ENCODE peak calls at places on chromosomes 6 and 20, in ten cellular contexts. L is tibial artery, G is cardiac fibroblast, I is HFF-Myc, Q is bronchial epithelial cell, B is hepatocyte, T is fibroblast of pulmonary artery, Y is stomach, D is ovary, E is upper lobe of right lung. M is an unnamed sample.

GRCh38 chr20:13649548-13649947 is 10.8 kb upstream of the TASP1 start:
- DNase-seq in L (no peak), G (no peak), I (peak), Q (no peak), B (peak), T (no peak), Y (no peak), D (peak), E (no peak), M (no peak)

GRCh38 chr6:558959-559358 is 97.9 kb downstream of the HUS1B start:
- DNase-seq in L (no peak), G (no peak), I (no peak), Q (no peak), B (no peak), T (no peak), Y (no peak), D (no peak), E (no peak), M (no peak)

GRCh38 chr6:139925894-139926641 is 551.6 kb upstream of the CITED2 start:
- DNase-seq in L (peak), G (peak), I (no peak), Q (no peak), B (peak), T (peak), Y (no peak), D (no peak), E (no peak), M (no peak)

GRCh38 chr6:46465294-46466165 is 25.7 kb downstream of the RCAN2 start:
- DNase-seq in L (no peak), G (peak), I (no peak), Q (peak), B (no peak), T (no peak), Y (no peak), D (no peak), E (no peak), M (no peak)

GRCh38 chr20:59680852-59681251 is 76.5 kb downstream of the PHACTR3 start:
- DNase-seq in L (no peak), G (no peak), I (no peak), Q (no peak), B (no peak), T (no peak), Y (no peak), D (no peak), E (no peak), M (no peak)

GRCh38 chr6:35544748-35545361 is 32.2 kb upstream of the TULP1 start:
- DNase-seq in L (peak), G (no peak), I (no peak), Q (peak), B (no peak), T (no peak), Y (no peak), D (no peak), E (no peak), M (no peak)

GRCh38 chr20:37345339-37346231 is at the start of gene SRC:
- DNase-seq in L (peak), G (peak), I (no peak), Q (peak), B (peak), T (peak), Y (peak), D (peak), E (peak), M (peak)

GRCh38 chr20:62132421-62132820 is 10.1 kb downstream of the LSM14B start:
- DNase-seq in L (no peak), G (no peak), I (no peak), Q (no peak), B (no peak), T (no peak), Y (no peak), D (no peak), E (no peak), M (no peak)

GRCh38 chr20:24033151-24033550 is 44.6 kb upstream of the GGTLC1 start:
- DNase-seq in L (no peak), G (no peak), I (no peak), Q (no peak), B (no peak), T (no peak), Y (no peak), D (no peak), E (no peak), M (no peak)

GRCh38 chr20:47950103-47950502 is 164.8 kb upstream of the SULF2 start:
- DNase-seq in L (no peak), G (peak), I (no peak), Q (peak), B (peak), T (peak), Y (no peak), D (no peak), E (no peak), M (no peak)

GRCh38 chr6:148771896-148772554 is 25.2 kb downstream of the UST start:
- DNase-seq in L (no peak), G (no peak), I (no peak), Q (no peak), B (no peak), T (no peak), Y (no peak), D (no peak), E (no peak), M (no peak)

GRCh38 chr6:141133836-141134235 is 998.9 kb upstream of the GJE1 start:
- DNase-seq in L (no peak), G (no peak), I (no peak), Q (no peak), B (no peak), T (peak), Y (no peak), D (no peak), E (no peak), M (no peak)

GRCh38 chr6:105794263-105794662 is 291.9 kb upstream of the PRDM1 start:
- DNase-seq in L (peak), G (no peak), I (no peak), Q (no peak), B (peak), T (no peak), Y (peak), D (peak), E (peak), M (no peak)

GRCh38 chr6:157461000-157461915 is 80.3 kb downstream of the ZDHHC14 start:
- DNase-seq in L (no peak), G (peak), I (no peak), Q (no peak), B (peak), T (peak), Y (no peak), D (no peak), E (no peak), M (peak)

GRCh38 chr6:34174846-34175399 is 29.0 kb upstream of the GRM4 start:
- DNase-seq in L (no peak), G (no peak), I (no peak), Q (no peak), B (no peak), T (no peak), Y (peak), D (no peak), E (peak), M (no peak)

GRCh38 chr6:105817370-105817769 is 268.8 kb upstream of the PRDM1 start:
- DNase-seq in L (no peak), G (no peak), I (no peak), Q (no peak), B (no peak), T (no peak), Y (no peak), D (no peak), E (no peak), M (peak)

GRCh38 chr6:64477311-64477850 is 841.8 kb downstream of the PHF3 start:
- DNase-seq in L (no peak), G (peak), I (no peak), Q (no peak), B (no peak), T (peak), Y (no peak), D (no peak), E (no peak), M (no peak)

GRCh38 chr20:33076662-33077398 is 2.6 kb upstream of the BPIFB4 start:
- DNase-seq in L (no peak), G (peak), I (no peak), Q (peak), B (peak), T (no peak), Y (no peak), D (no peak), E (no peak), M (no peak)

GRCh38 chr20:61120595-61121515 is 131.2 kb upstream of the CDH4 start:
- DNase-seq in L (no peak), G (peak), I (peak), Q (peak), B (peak), T (peak), Y (no peak), D (no peak), E (peak), M (no peak)

GRCh38 chr6:127690092-127690491 is 113.1 kb downstream of the C6orf58 start:
- DNase-seq in L (no peak), G (peak), I (peak), Q (peak), B (peak), T (peak), Y (no peak), D (no peak), E (no peak), M (no peak)
- H3K4me3 ChIP-seq in L (no peak), G (no peak), I (no peak), Q (no peak), B (no peak), T (no peak), Y (no peak), D (no peak), E (no peak), M (no peak)

DNA sequence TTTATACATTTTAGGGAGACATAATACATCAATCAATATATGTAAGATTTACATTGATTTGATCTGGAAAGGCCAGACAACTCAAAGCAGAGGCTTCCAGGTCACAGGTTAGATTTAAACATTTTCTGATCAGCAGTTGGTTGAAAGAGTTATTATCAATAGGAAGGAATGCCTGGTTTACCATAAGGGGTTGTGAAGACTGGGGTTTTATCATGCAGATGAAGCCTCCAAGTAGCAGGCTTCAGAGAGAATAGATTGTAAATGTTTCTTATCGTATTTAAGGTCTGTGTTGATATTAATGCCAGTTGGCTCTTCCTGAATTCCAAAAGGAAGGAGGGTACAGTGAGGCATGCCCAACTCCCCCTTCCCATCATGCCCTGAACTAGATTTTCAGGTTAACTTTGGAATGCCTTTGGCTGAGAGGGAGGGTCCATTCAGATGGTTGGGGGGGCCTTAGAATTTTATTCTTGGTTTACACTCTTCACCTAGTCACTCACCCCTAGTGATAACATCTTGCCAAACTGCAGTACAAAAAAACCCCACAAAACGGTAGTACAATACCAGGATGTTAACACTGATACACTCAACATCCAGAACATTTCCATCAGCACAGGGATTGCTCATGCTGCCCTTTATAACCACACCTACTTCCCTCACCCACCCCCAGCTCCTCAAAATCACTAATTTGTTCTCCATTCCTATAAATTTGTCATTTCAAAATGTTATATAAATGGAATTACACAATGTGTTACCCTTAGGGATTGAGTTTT is 259.6 kb upstream of the PLN start:
- DNase-seq in L (no peak), G (peak), I (no peak), Q (peak), B (no peak), T (peak), Y (no peak), D (no peak), E (no peak), M (no peak)
- TF ChIP-seq CTCF in L (peak), G (peak), I (peak), Q (no peak), B (no peak), T (peak), Y (no peak), D (no peak), E (peak), M (peak)

DNA sequence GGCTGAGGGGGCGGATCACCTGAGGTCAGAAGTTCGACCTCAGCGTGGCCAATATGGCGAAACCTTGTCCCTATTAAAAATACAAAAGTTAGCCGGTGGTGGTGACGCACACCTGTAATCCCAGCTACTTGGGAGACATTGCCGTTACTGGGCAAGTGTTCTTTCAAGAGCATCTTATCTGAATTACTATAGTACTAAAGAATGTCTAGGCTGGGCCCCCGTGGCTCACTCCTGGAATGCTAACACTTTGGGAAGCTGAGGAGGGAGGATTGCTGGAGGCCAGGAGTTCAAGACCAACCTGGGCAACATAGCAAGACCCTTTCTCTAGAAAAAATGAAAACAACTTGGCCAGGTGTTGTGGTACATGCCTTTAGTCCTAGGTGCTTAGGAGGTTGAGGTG is 859 bp upstream of the ZFP57 start:
- DNase-seq in L (no peak), G (no peak), I (no peak), Q (no peak), B (no peak), T (peak), Y (no peak), D (no peak), E (no peak), M (no peak)
- H3K4me3 ChIP-seq in L (no peak), G (no peak), I (no peak), Q (no peak), B (no peak), T (no peak), Y (no peak), D (no peak), E (no peak), M (no peak)

DNA sequence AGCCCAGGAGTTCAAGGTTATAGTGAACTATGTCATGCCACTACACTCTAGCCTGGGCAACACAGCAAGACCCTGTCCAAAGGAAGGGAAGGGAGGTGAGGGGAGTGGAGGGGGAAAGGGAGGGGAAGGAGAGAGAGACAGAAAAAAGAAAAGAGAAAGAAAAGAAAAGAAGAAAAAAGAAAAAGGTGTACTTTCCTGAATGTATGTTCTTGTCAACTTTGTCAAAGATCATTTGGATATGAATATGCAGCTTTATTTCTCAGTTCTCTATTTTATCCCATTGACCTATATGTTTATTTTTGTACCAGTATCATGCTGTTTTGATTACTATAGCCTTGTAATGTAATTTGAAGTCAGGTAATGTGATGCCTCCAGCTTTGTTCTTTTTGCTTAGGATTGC is 30.9 kb upstream of the FKBP1C start:
- DNase-seq in L (no peak), G (no peak), I (no peak), Q (no peak), B (no peak), T (no peak), Y (no peak), D (no peak), E (no peak), M (no peak)
- TF ChIP-seq CTCF in L (no peak), G (no peak), I (no peak), Q (no peak), B (no peak), T (no peak), Y (no peak), D (no peak), E (no peak), M (no peak)

GRCh38 chr6:52993461-52993860 is 1.6 kb downstream of the GSTA4 start:
- DNase-seq in L (no peak), G (peak), I (no peak), Q (no peak), B (no peak), T (no peak), Y (no peak), D (no peak), E (no peak), M (no peak)

GRCh38 chr6:52998603-52999002 is 3.5 kb upstream of the GSTA4 start:
- DNase-seq in L (no peak), G (no peak), I (no peak), Q (no peak), B (no peak), T (no peak), Y (no peak), D (no peak), E (no peak), M (no peak)

GRCh38 chr6:52994031-52994788 is 874 bp downstream of the GSTA4 start:
- DNase-seq in L (peak), G (peak), I (no peak), Q (peak), B (peak), T (peak), Y (no peak), D (peak), E (no peak), M (no peak)

GRCh38 chr6:52994789-52995078 is 350 bp downstream of the GSTA4 start:
- DNase-seq in L (peak), G (no peak), I (no peak), Q (no peak), B (peak), T (peak), Y (peak), D (peak), E (peak), M (peak)

GRCh38 chr6:52995913-52996685 is 1.0 kb upstream of the GSTA4 start:
- DNase-seq in L (peak), G (peak), I (peak), Q (peak), B (peak), T (peak), Y (no peak), D (peak), E (no peak), M (peak)
- H3K4me3 ChIP-seq in L (peak), G (peak), I (peak), Q (no peak), B (peak), T (peak), Y (peak), D (peak), E (peak), M (peak)

GRCh38 chr6:48447251-48447650 is 336.3 kb upstream of the PTCHD4 start:
- DNase-seq in L (no peak), G (peak), I (no peak), Q (peak), B (no peak), T (no peak), Y (no peak), D (no peak), E (no peak), M (no peak)

DNA sequence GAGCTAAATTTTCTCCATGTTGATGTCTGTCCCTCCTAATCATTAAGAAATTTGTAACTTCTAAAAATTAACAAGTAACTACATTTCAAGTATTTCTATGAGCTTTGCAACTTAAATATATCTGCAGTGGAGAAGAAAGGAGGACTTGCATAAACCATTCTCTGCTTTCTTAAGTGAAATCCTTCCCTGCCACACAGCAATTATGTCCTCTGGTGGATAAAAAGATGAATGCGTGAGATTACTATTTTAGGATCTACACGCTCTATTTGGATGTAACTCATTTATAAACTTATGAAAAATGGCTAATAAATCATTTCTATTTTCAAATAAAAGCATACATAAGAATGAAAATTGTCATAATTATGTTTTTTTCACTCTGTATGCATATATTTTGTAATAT is 338.0 kb upstream of the PTCHD4 start:
- DNase-seq in L (no peak), G (peak), I (no peak), Q (peak), B (no peak), T (no peak), Y (no peak), D (no peak), E (no peak), M (no peak)
- TF ChIP-seq CTCF in L (no peak), G (peak), I (no peak), Q (no peak), B (peak), T (peak), Y (no peak), D (no peak), E (peak), M (no peak)

DNA sequence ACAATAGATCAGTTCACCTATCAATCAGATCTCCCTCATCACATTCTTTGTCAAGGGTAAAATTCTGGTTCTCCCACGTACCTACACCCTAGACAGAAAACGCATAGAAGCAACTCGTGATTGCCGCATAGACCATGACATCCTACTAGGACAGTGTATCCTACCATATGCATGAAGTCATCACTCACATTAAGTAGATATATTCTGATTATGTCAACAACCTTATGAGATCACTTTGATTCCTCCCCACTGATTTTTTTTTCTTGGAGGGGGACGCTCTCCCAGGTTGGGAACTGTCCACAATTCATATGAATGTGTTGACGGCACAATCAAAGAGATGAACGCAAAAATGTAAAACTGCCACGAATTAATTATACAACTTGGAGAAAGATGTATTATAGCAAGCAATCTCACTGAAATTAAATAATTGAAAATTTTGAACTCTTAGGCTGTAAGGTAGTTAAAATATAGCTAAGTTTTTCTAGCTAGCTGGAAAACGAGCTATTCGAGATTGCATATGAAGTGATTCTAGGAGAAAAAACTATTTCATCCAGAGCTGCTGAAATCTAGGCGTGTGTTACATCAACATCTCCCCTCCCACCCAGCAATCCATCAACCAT is 82.5 kb upstream of the CCDC28A start:
- DNase-seq in L (no peak), G (no peak), I (no peak), Q (no peak), B (no peak), T (no peak), Y (no peak), D (no peak), E (no peak), M (no peak)
- H3K4me3 ChIP-seq in L (peak), G (peak), I (peak), Q (peak), B (no peak), T (peak), Y (peak), D (no peak), E (peak), M (no peak)

DNA sequence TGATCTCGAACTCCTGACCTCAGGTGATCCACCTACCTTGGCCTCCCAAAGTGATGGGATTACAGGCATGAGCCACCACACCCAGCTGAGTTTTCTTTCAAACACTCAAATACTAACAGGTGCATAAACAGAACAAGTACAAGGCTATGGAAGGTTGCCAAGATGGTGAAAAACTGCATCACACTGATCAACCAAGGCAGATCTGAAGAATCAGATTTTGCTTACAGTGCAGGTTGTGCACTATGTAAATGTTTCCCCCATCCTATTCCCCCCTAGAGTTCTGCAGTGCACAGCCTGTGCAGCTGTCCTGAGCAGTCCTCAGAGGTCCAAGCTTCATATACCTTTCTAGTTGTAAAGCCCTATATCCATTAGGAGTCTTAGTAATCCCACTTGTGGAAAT is 73.0 kb downstream of the GFRA4 start:
- DNase-seq in L (no peak), G (no peak), I (no peak), Q (no peak), B (no peak), T (no peak), Y (no peak), D (no peak), E (no peak), M (no peak)
- TF ChIP-seq CTCF in L (no peak), G (no peak), I (no peak), Q (no peak), B (no peak), T (no peak), Y (no peak), D (no peak), E (no peak), M (no peak)

M was measured in GM12865.